ENCODE peak calls at places on chromosomes 11 and 22, in seven cellular contexts. A, H, R, V, C, F and T are unnamed samples.

GRCh38 chr22:41367680-41368542 is 13.8 kb upstream of the TEF start:
- DNase-seq in F (no peak), R (no peak), V (peak; percentile 68), A (no peak), C (no peak), H (no peak), T (no peak)

GRCh38 chr22:48827904-48828555 is 999.6 kb downstream of the BRD1 start:
- DNase-seq in R (no peak), V (no peak), C (no peak), H (no peak), F (no peak), A (no peak), T (no peak)

GRCh38 chr22:37178350-37179125 is 9.5 kb downstream of the C1QTNF6 start:
- DNase-seq in C (no peak), R (peak; percentile 51), F (no peak), V (peak; percentile 51), A (no peak), H (no peak), T (no peak)

GRCh38 chr22:28925916-28926315 is 42.5 kb downstream of the ZNRF3 start:
- DNase-seq in F (no peak), R (no peak), C (no peak), H (no peak), V (no peak), A (no peak), T (no peak)

GRCh38 chr11:63511349-63511748 is 5.5 kb downstream of the LGALS12 start:
- DNase-seq in F (no peak), R (no peak), A (no peak), C (no peak), H (no peak), V (no peak), T (no peak)

GRCh38 chr11:61429346-61429690 is 457 bp downstream of the CPSF7 start:
- DNase-seq in C (no peak), A (no peak), V (peak; percentile 50), F (no peak), H (no peak), R (peak; percentile 69), T (peak; percentile 20)

GRCh38 chr11:77084581-77085191 is 17.9 kb downstream of the CAPN5 start:
- DNase-seq in C (no peak), F (no peak), A (no peak), R (peak; percentile 46), H (no peak), V (no peak), T (no peak)

GRCh38 chr11:67561971-67562560 is 21.5 kb upstream of the GSTP1 start:
- DNase-seq in H (no peak), C (no peak), A (no peak), R (no peak), V (no peak), F (no peak), T (no peak)

GRCh38 chr11:17256512-17256911 is 20.0 kb upstream of the NUCB2 start:
- DNase-seq in A (no peak), H (peak; percentile 98), V (peak; percentile 98), C (peak; percentile 79), R (no peak), F (no peak), T (peak; percentile 95)

GRCh38 chr11:58652726-58653280 is 30.3 kb downstream of the CNTF start:
- DNase-seq in V (no peak), A (no peak), F (no peak), R (no peak), H (no peak), C (no peak), T (no peak)

GRCh38 chr11:87097582-87097981 is 59.8 kb downstream of the TMEM135 start:
- DNase-seq in A (no peak), F (no peak), C (no peak), R (no peak), V (peak; percentile 69), H (no peak), T (no peak)